ENCODE peak calls at places on chromosomes 2 and 18, in eight cellular contexts. N is GM12892; F is activated gamma-delta T cell treated with anti-CD3 and anti-CD28 coated beads, Interleukin-2, amount 50 U/mL, for 16 hours; G is activated CD8-positive, alpha-beta memory T cell treated with anti-CD3 and anti-CD28 coated beads for 48 hours; W is uterus; B is stimulated activated naive CD4-positive, alpha-beta T cell; I is type B pancreatic cell; P is A549. M is an unnamed sample.

GRCh38 chr18:48825101-48825745 is 125.5 kb downstream of the SMAD7 start:
- DNase-seq in N (no peak), F (no peak), G (no peak), W (peak; percentile 9), B (no peak), I (peak; percentile 57), P (no peak), M (no peak)

GRCh38 chr2:32788106-32788505 is 158.6 kb upstream of the LTBP1 start:
- DNase-seq in N (no peak), F (no peak), G (no peak), W (no peak), B (no peak), I (no peak), P (no peak), M (no peak)

GRCh38 chr2:188293601-188294482 is 2.2 kb downstream of the GULP1 start:
- DNase-seq in N (no peak), F (no peak), G (no peak), W (peak; percentile 85), B (no peak), I (peak; percentile 70), P (peak; percentile 73), M (no peak)

GRCh38 chr2:15050483-15050882 is 418.0 kb downstream of the LRATD1 start:
- DNase-seq in N (no peak), F (no peak), G (no peak), W (no peak), B (no peak), I (no peak), P (no peak), M (no peak)

GRCh38 chr2:74741651-74742050 is 87.6 kb downstream of the SEMA4F start:
- DNase-seq in N (no peak), F (no peak), G (no peak), W (no peak), B (no peak), I (no peak), P (no peak), M (no peak)

GRCh38 chr2:133579295-133579694 is 11.0 kb upstream of the NCKAP5 start:
- DNase-seq in N (no peak), F (no peak), G (no peak), W (no peak), B (no peak), I (no peak), P (no peak), M (no peak)

GRCh38 chr2:16284941-16285625 is 344.7 kb downstream of the MYCN start:
- DNase-seq in N (no peak), F (no peak), G (no peak), W (no peak), B (no peak), I (no peak), P (no peak), M (no peak)

GRCh38 chr2:73925853-73926492 is 707 bp upstream of the DGUOK start:
- DNase-seq in N (no peak), F (no peak), G (no peak), W (no peak), B (no peak), I (no peak), P (peak; percentile 36), M (no peak)

GRCh38 chr2:134245340-134245984 is 8.4 kb upstream of the MGAT5 start:
- DNase-seq in N (no peak), F (peak; percentile 69), G (peak; percentile 56), W (peak; percentile 67), B (peak; percentile 71), I (peak; percentile 74), P (peak; percentile 62), M (no peak)

GRCh38 chr18:55706893-55707292 is 118.9 kb upstream of the TCF4 start:
- DNase-seq in N (no peak), F (no peak), G (no peak), W (no peak), B (no peak), I (no peak), P (no peak), M (no peak)

GRCh38 chr18:58970943-58971799 is 106.5 kb downstream of the ZNF532 start:
- DNase-seq in N (no peak), F (no peak), G (no peak), W (no peak), B (no peak), I (no peak), P (no peak), M (no peak)

GRCh38 chr2:109125595-109126500 is 3.2 kb upstream of the SH3RF3 start:
- DNase-seq in N (no peak), F (no peak), G (no peak), W (no peak), B (no peak), I (no peak), P (peak; percentile 14), M (no peak)

GRCh38 chr2:217927601-217928323 is 75.0 kb downstream of the TNS1 start:
- DNase-seq in N (no peak), F (no peak), G (no peak), W (no peak), B (no peak), I (no peak), P (no peak), M (no peak)

GRCh38 chr2:97931118-97931850 is 64.5 kb downstream of the TMEM131 start:
- DNase-seq in N (no peak), F (no peak), G (no peak), W (no peak), B (no peak), I (no peak), P (no peak), M (no peak)

GRCh38 chr2:106065983-106066826 is 127.9 kb downstream of the UXS1 start:
- DNase-seq in N (no peak), F (no peak), G (no peak), W (no peak), B (no peak), I (no peak), P (no peak), M (no peak)

GRCh38 chr2:227610123-227610522 is 4.5 kb downstream of the SCYGR3 start:
- DNase-seq in N (no peak), F (no peak), G (no peak), W (no peak), B (no peak), I (no peak), P (no peak), M (no peak)

GRCh38 chr2:120913972-120914838 is 178.5 kb downstream of the GLI2 start:
- DNase-seq in N (no peak), F (no peak), G (no peak), W (no peak), B (no peak), I (no peak), P (no peak), M (no peak)

GRCh38 chr2:144358531-144358930 is 161.4 kb downstream of the ZEB2 start:
- DNase-seq in N (no peak), F (no peak), G (no peak), W (no peak), B (no peak), I (no peak), P (no peak), M (no peak)

GRCh38 chr2:220533485-220533884 is 906.1 kb downstream of the SLC4A3 start:
- DNase-seq in N (no peak), F (no peak), G (no peak), W (no peak), B (no peak), I (no peak), P (peak; percentile 68), M (no peak)

GRCh38 chr2:25161055-25161781 is 7.2 kb downstream of the POMC start:
- DNase-seq in N (peak; percentile 40), F (peak; percentile 60), G (peak; percentile 55), W (peak; percentile 31), B (peak; percentile 51), I (no peak), P (no peak), M (peak; percentile 72)

GRCh38 chr2:194938066-194938465 is 719.0 kb upstream of the SLC39A10 start:
- DNase-seq in N (no peak), F (no peak), G (no peak), W (no peak), B (no peak), I (no peak), P (no peak), M (no peak)

GRCh38 chr2:191665286-191665685 is 12.7 kb upstream of the NABP1 start:
- DNase-seq in N (no peak), F (no peak), G (no peak), W (no peak), B (no peak), I (no peak), P (no peak), M (no peak)

GRCh38 chr2:238585836-238586821 is 159.4 kb downstream of the ASB1 start:
- DNase-seq in N (no peak), F (no peak), G (no peak), W (no peak), B (no peak), I (no peak), P (no peak), M (no peak)

GRCh38 chr2:54680397-54681032 is 42.9 kb upstream of the EML6 start:
- DNase-seq in N (no peak), F (no peak), G (peak; percentile 21), W (no peak), B (no peak), I (no peak), P (no peak), M (no peak)

GRCh38 chr2:145194671-145195070 is 674.8 kb upstream of the ZEB2 start:
- DNase-seq in N (no peak), F (no peak), G (no peak), W (no peak), B (no peak), I (no peak), P (no peak), M (no peak)

GRCh38 chr2:39593439-39594393 is 72.0 kb upstream of the TMEM178A start:
- DNase-seq in N (no peak), F (no peak), G (no peak), W (peak; percentile 17), B (no peak), I (no peak), P (peak; percentile 79), M (no peak)

GRCh38 chr18:55585586-55586521 is 2.1 kb downstream of the TCF4 start:
- DNase-seq in N (no peak), F (no peak), G (no peak), W (peak; percentile 18), B (no peak), I (no peak), P (no peak), M (no peak)

GRCh38 chr2:169087757-169088379 is 18.5 kb downstream of the DHRS9 start:
- DNase-seq in N (no peak), F (no peak), G (no peak), W (no peak), B (no peak), I (no peak), P (no peak), M (no peak)

GRCh38 chr2:201369762-201370161 is 12.6 kb upstream of the FLACC1 start:
- DNase-seq in N (no peak), F (no peak), G (no peak), W (no peak), B (no peak), I (no peak), P (no peak), M (no peak)